ENCODE peak calls at places on chromosomes 11 and 22, in eight cellular contexts. S is LoVo; W is pancreas; V is HS-5; I is sigmoid colon; K is GM12891; N is transverse colon; T is stimulated activated CD8-positive, alpha-beta memory T cell treated with anti-CD3 and anti-CD28 coated beads, Interleukin-7, amount 100 ng/mL, for 48 hours. G is an unnamed sample.

GRCh38 chr22:41915783-41916493 is 1.1 kb upstream of the SHISA8 start:
- DNase-seq in S (no peak), W (no peak), V (no peak), I (no peak), K (no peak), N (no peak), T (no peak), G (no peak)

GRCh38 chr11:61820174-61820573 is 3.4 kb upstream of the FADS1 start:
- DNase-seq in S (peak; percentile 67), W (no peak), V (no peak), I (no peak), K (no peak), N (no peak), T (no peak), G (no peak)

GRCh38 chr22:24029304-24029703 is 18.2 kb downstream of the CABIN1 start:
- DNase-seq in S (no peak), W (no peak), V (no peak), I (no peak), K (no peak), N (no peak), T (no peak), G (no peak)

GRCh38 chr22:35648066-35649025 is at the start of gene APOL6:
- DNase-seq in S (peak; percentile 64), W (no peak), V (no peak), I (peak; percentile 74), K (peak; percentile 43), N (peak; percentile 67), T (no peak), G (no peak)

GRCh38 chr22:31089101-31090100 is 8.3 kb downstream of the SMTN start:
- DNase-seq in S (no peak), W (no peak), V (no peak), I (peak; percentile 91), K (peak; percentile 77), N (peak; percentile 71), T (no peak), G (peak; percentile 59)

GRCh38 chr11:3755151-3755550 is 42.2 kb downstream of the NUP98 start:
- DNase-seq in S (no peak), W (no peak), V (no peak), I (no peak), K (no peak), N (no peak), T (no peak), G (no peak)

GRCh38 chr11:67492801-67493547 is 10.1 kb downstream of the AIP start:
- DNase-seq in S (no peak), W (no peak), V (no peak), I (peak; percentile 65), K (peak; percentile 55), N (no peak), T (no peak), G (no peak)

GRCh38 chr11:9646324-9646723 is 17.6 kb upstream of the SWAP70 start:
- DNase-seq in S (no peak), W (no peak), V (no peak), I (no peak), K (no peak), N (no peak), T (no peak), G (no peak)

GRCh38 chr22:31347251-31348008 is 1.3 kb upstream of the PATZ1 start:
- DNase-seq in S (peak; percentile 63), W (peak; percentile 59), V (peak; percentile 33), I (peak; percentile 82), K (peak; percentile 58), N (peak; percentile 72), T (peak; percentile 39), G (peak; percentile 52)

GRCh38 chr11:122634507-122634906 is 21.0 kb upstream of the UBASH3B start:
- DNase-seq in S (no peak), W (no peak), V (no peak), I (peak; percentile 54), K (no peak), N (peak; percentile 13), T (no peak), G (no peak)

GRCh38 chr11:65842144-65842543 is 8.4 kb downstream of the SNX32 start:
- DNase-seq in S (no peak), W (no peak), V (no peak), I (peak; percentile 13), K (no peak), N (peak; percentile 24), T (no peak), G (no peak)

GRCh38 chr11:28100665-28101064 is 7.3 kb downstream of the KIF18A start:
- DNase-seq in S (no peak), W (no peak), V (no peak), I (no peak), K (no peak), N (no peak), T (no peak), G (no peak)

GRCh38 chr11:643366-643765 is 6.3 kb downstream of the DRD4 start:
- DNase-seq in S (no peak), W (no peak), V (no peak), I (no peak), K (no peak), N (no peak), T (no peak), G (no peak)

GRCh38 chr22:47782461-47783075 is 1020.1 kb downstream of the TBC1D22A start:
- DNase-seq in S (no peak), W (no peak), V (no peak), I (no peak), K (no peak), N (no peak), T (no peak), G (no peak)

GRCh38 chr22:37244114-37244921 is at the start of gene RAC2:
- DNase-seq in S (no peak), W (peak; percentile 20), V (no peak), I (peak; percentile 72), K (peak; percentile 70), N (peak; percentile 92), T (peak; percentile 89), G (peak; percentile 63)

GRCh38 chr11:95065336-95065735 is 1.4 kb upstream of the SRSF8 start:
- DNase-seq in S (no peak), W (no peak), V (no peak), I (no peak), K (no peak), N (no peak), T (no peak), G (peak; percentile 0)

GRCh38 chr11:115463606-115464005 is 40.6 kb downstream of the CADM1 start:
- DNase-seq in S (no peak), W (no peak), V (no peak), I (no peak), K (no peak), N (no peak), T (no peak), G (no peak)

GRCh38 chr11:114284021-114284420 is 12.2 kb upstream of the NNMT start:
- DNase-seq in S (no peak), W (no peak), V (no peak), I (no peak), K (no peak), N (peak; percentile 25), T (no peak), G (peak; percentile 26)

GRCh38 chr11:72630104-72630852 is 43.9 kb downstream of the PDE2A start:
- DNase-seq in S (no peak), W (no peak), V (no peak), I (no peak), K (no peak), N (no peak), T (no peak), G (no peak)

GRCh38 chr11:7494086-7494775 is 8.9 kb downstream of the OLFML1 start:
- DNase-seq in S (no peak), W (no peak), V (no peak), I (no peak), K (no peak), N (no peak), T (no peak), G (no peak)

GRCh38 chr11:18495268-18495667 is 31.5 kb downstream of the TSG101 start:
- DNase-seq in S (no peak), W (no peak), V (no peak), I (no peak), K (no peak), N (no peak), T (no peak), G (no peak)

GRCh38 chr11:70220136-70220535 is 17.0 kb downstream of the FADD start:
- DNase-seq in S (no peak), W (no peak), V (no peak), I (no peak), K (no peak), N (no peak), T (no peak), G (no peak)

GRCh38 chr11:119389611-119390254 is 8.2 kb upstream of the USP2 start:
- DNase-seq in S (peak; percentile 14), W (no peak), V (no peak), I (no peak), K (no peak), N (no peak), T (no peak), G (peak; percentile 4)

GRCh38 chr22:49373801-49374226 is 453.9 kb downstream of the BRD1 start:
- DNase-seq in S (no peak), W (no peak), V (no peak), I (no peak), K (no peak), N (no peak), T (no peak), G (no peak)

GRCh38 chr11:8947230-8947943 is 4.6 kb upstream of the ASCL3 start:
- DNase-seq in S (no peak), W (no peak), V (no peak), I (no peak), K (no peak), N (no peak), T (no peak), G (no peak)

GRCh38 chr22:40310081-40310770 is 36.1 kb upstream of the ADSL start:
- DNase-seq in S (no peak), W (no peak), V (peak; percentile 83), I (peak; percentile 76), K (no peak), N (peak; percentile 21), T (no peak), G (no peak)

GRCh38 chr11:61700221-61700620 is 20.0 kb downstream of the DAGLA start:
- DNase-seq in S (peak; percentile 39), W (peak; percentile 80), V (peak; percentile 19), I (no peak), K (no peak), N (peak; percentile 87), T (no peak), G (no peak)

GRCh38 chr11:46696212-46696558 is 4.2 kb downstream of the ARHGAP1 start:
- DNase-seq in S (no peak), W (no peak), V (no peak), I (no peak), K (no peak), N (no peak), T (no peak), G (no peak)

GRCh38 chr11:31509017-31509411 is 408 bp downstream of the IMMP1L start:
- DNase-seq in S (no peak), W (no peak), V (no peak), I (no peak), K (no peak), N (no peak), T (no peak), G (peak; percentile 26)

GRCh38 chr11:111778047-111778558 is 11.9 kb upstream of the PPP2R1B start:
- DNase-seq in S (no peak), W (no peak), V (no peak), I (no peak), K (no peak), N (no peak), T (no peak), G (no peak)

GRCh38 chr11:82732348-82732733 is 1.3 kb downstream of the FAM181B start:
- DNase-seq in S (no peak), W (no peak), V (no peak), I (no peak), K (no peak), N (no peak), T (no peak), G (no peak)

GRCh38 chr11:111736621-111737055 is 29.6 kb downstream of the PPP2R1B start:
- DNase-seq in S (no peak), W (no peak), V (no peak), I (no peak), K (no peak), N (no peak), T (no peak), G (no peak)

GRCh38 chr11:44346983-44347382 is 37.0 kb upstream of the ALX4 start:
- DNase-seq in S (no peak), W (no peak), V (no peak), I (no peak), K (no peak), N (no peak), T (no peak), G (no peak)

GRCh38 chr22:50260801-50261614 is 475 bp downstream of the MAPK12 start:
- DNase-seq in S (peak; percentile 45), W (no peak), V (no peak), I (no peak), K (peak; percentile 87), N (no peak), T (no peak), G (peak; percentile 59)